ENCODE peak calls at places on chromosome 10, in ten cellular contexts. Z is glutamatergic neuron, I is brain microvascular endothelial cell, K is ascending aorta, O is endothelial cell, B is mucosa of descending colon, F is AG09319, N is tibial nerve, J is right lobe of liver, H is WERI-Rb-1. U is an unnamed sample.

GRCh38 chr10:110357252-110357780 is 52.6 kb upstream of the SMNDC1 start:
- DNase-seq in Z (no peak), I (peak; percentile 84), K (no peak), O (no peak), B (peak; percentile 25), F (peak; percentile 87), N (no peak), J (no peak), H (no peak), U (peak; percentile 75)

GRCh38 chr10:127158663-127159062 is 37.7 kb downstream of the INSYN2A start:
- DNase-seq in Z (no peak), I (no peak), K (no peak), O (no peak), B (no peak), F (no peak), N (no peak), J (no peak), H (no peak), U (no peak)

GRCh38 chr10:48608279-48608681 is 3.4 kb upstream of the ARHGAP22 start:
- DNase-seq in Z (peak; percentile 41), I (no peak), K (no peak), O (peak; percentile 47), B (peak; percentile 51), F (no peak), N (no peak), J (no peak), H (peak; percentile 64), U (peak; percentile 76)

GRCh38 chr10:89250814-89251416 is 660 bp downstream of the LIPA start:
- DNase-seq in Z (no peak), I (no peak), K (no peak), O (no peak), B (no peak), F (no peak), N (no peak), J (no peak), H (no peak), U (peak; percentile 22)

GRCh38 chr10:127337801-127338200 is 141.4 kb upstream of the INSYN2A start:
- DNase-seq in Z (peak; percentile 67), I (no peak), K (no peak), O (no peak), B (no peak), F (no peak), N (no peak), J (no peak), H (peak; percentile 63), U (no peak)

GRCh38 chr10:63105811-63106755 is 27.0 kb upstream of the NRBF2 start:
- DNase-seq in Z (no peak), I (peak; percentile 79), K (no peak), O (no peak), B (peak; percentile 14), F (no peak), N (peak; percentile 21), J (no peak), H (no peak), U (no peak)

GRCh38 chr10:78302739-78302988 is 269.0 kb downstream of the RPS24 start:
- DNase-seq in Z (no peak), I (no peak), K (no peak), O (no peak), B (no peak), F (no peak), N (peak; percentile 18), J (no peak), H (no peak), U (no peak)

GRCh38 chr10:70534281-70534680 is 55.7 kb downstream of the PALD1 start:
- DNase-seq in Z (no peak), I (no peak), K (no peak), O (no peak), B (no peak), F (no peak), N (no peak), J (no peak), H (no peak), U (no peak)

GRCh38 chr10:26805567-26806245 is 55.1 kb downstream of the ABI1 start:
- DNase-seq in Z (no peak), I (peak; percentile 28), K (no peak), O (no peak), B (no peak), F (no peak), N (no peak), J (no peak), H (no peak), U (no peak)

GRCh38 chr10:6067457-6067856 is 5.3 kb upstream of the IL2RA start:
- DNase-seq in Z (no peak), I (no peak), K (no peak), O (no peak), B (no peak), F (no peak), N (no peak), J (no peak), H (no peak), U (no peak)

GRCh38 chr10:123606006-123606405 is 60.1 kb upstream of the GPR26 start:
- DNase-seq in Z (peak; percentile 28), I (no peak), K (no peak), O (no peak), B (no peak), F (no peak), N (no peak), J (no peak), H (no peak), U (no peak)

GRCh38 chr10:81472927-81473470 is 402.0 kb upstream of the NRG3 start:
- DNase-seq in Z (no peak), I (no peak), K (no peak), O (no peak), B (no peak), F (no peak), N (no peak), J (no peak), H (peak; percentile 12), U (no peak)

GRCh38 chr10:1194161-1194560 is 138.0 kb downstream of the WDR37 start:
- DNase-seq in Z (no peak), I (no peak), K (no peak), O (no peak), B (no peak), F (no peak), N (no peak), J (peak; percentile 8), H (no peak), U (no peak)

DNA sequence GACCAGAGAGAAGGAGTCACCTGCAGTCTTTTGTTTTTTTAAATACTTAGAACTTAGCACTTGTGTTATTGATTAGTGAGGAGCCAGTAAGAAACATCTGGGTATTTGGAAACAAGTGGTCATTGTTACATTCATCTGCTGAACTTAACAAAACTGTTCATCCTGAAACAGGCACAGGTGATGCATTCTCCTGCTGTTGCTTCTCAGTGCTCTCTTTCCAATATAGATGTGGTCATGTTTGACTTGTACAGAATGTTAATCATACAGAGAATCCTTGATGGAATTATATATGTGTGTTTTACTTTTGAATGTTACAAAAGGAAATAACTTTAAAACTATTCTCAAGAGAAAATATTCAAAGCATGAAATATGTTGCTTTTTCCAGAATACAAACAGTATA is 13.5 kb downstream of the GHITM start:
- DNase-seq in Z (no peak), I (no peak), K (no peak), O (no peak), B (no peak), F (no peak), N (no peak), J (no peak), H (no peak), U (no peak)
- TF ChIP-seq CTCF in Z (no peak), I (no peak), K (no peak), O (no peak), B (no peak), F (no peak), N (no peak), J (no peak), H (no peak), U (no peak)

GRCh38 chr10:17616403-17617030 is 657 bp downstream of the HACD1 start:
- DNase-seq in Z (peak; percentile 63), I (peak; percentile 37), K (peak; percentile 45), O (peak; percentile 62), B (peak; percentile 63), F (no peak), N (peak; percentile 36), J (peak; percentile 76), H (peak; percentile 41), U (peak; percentile 61)

GRCh38 chr10:17622061-17622460 is 4.9 kb upstream of the HACD1 start:
- DNase-seq in Z (no peak), I (no peak), K (no peak), O (no peak), B (no peak), F (no peak), N (no peak), J (no peak), H (no peak), U (no peak)

GRCh38 chr10:17617031-17617911 is at the start of gene HACD1:
- DNase-seq in Z (peak; percentile 74), I (peak; percentile 39), K (no peak), O (peak; percentile 72), B (peak; percentile 64), F (no peak), N (peak; percentile 9), J (peak; percentile 67), H (peak; percentile 74), U (peak; percentile 73)
- TF ChIP-seq CTCF in Z (no peak), I (peak; percentile 41), K (peak; percentile 29), O (no peak), B (no peak), F (peak; percentile 24), N (no peak), J (peak; percentile 9), H (peak; percentile 26), U (no peak)

GRCh38 chr10:112773783-112774182 is 176.3 kb upstream of the TCF7L2 start:
- DNase-seq in Z (no peak), I (no peak), K (no peak), O (no peak), B (no peak), F (no peak), N (no peak), J (no peak), H (no peak), U (no peak)

GRCh38 chr10:112774210-112774609 is 175.8 kb upstream of the TCF7L2 start:
- DNase-seq in Z (no peak), I (no peak), K (no peak), O (no peak), B (no peak), F (no peak), N (no peak), J (no peak), H (no peak), U (no peak)

GRCh38 chr10:112775892-112776679 is 174.0 kb upstream of the TCF7L2 start:
- DNase-seq in Z (peak; percentile 30), I (no peak), K (no peak), O (no peak), B (peak; percentile 25), F (no peak), N (no peak), J (no peak), H (peak; percentile 77), U (no peak)

GRCh38 chr10:112774808-112775207 is 175.2 kb upstream of the TCF7L2 start:
- DNase-seq in Z (no peak), I (no peak), K (no peak), O (no peak), B (no peak), F (no peak), N (no peak), J (no peak), H (no peak), U (no peak)

GRCh38 chr10:112775347-112775746 is 174.7 kb upstream of the TCF7L2 start:
- DNase-seq in Z (no peak), I (no peak), K (no peak), O (no peak), B (no peak), F (no peak), N (no peak), J (no peak), H (no peak), U (no peak)
- TF ChIP-seq CTCF in Z (no peak), I (no peak), K (no peak), O (no peak), B (no peak), F (peak; percentile 52), N (no peak), J (peak; percentile 13), H (no peak), U (no peak)

GRCh38 chr10:102596506-102596971 is 47.7 kb upstream of the TRIM8 start:
- DNase-seq in Z (peak; percentile 55), I (peak; percentile 39), K (no peak), O (peak; percentile 64), B (peak; percentile 74), F (no peak), N (peak; percentile 47), J (no peak), H (peak; percentile 76), U (peak; percentile 83)
- TF ChIP-seq CTCF in Z (peak; percentile 67), I (peak; percentile 93), K (peak; percentile 68), O (peak; percentile 76), B (peak; percentile 84), F (peak; percentile 77), N (peak; percentile 68), J (peak; percentile 88), H (peak; percentile 92), U (peak; percentile 82)

U was measured in GM13976.